ENCODE peak calls at places on chromosomes 6 and 20, in six cellular contexts. S is CD4-positive, CD25-positive, alpha-beta regulatory T cell; R is OCI-LY7; M is heart left ventricle; F is lung; L is fibroblast of lung. E is an unnamed sample. For H3K4me1, the result is how much of the 10 kb centered on the place peaks cover.

GRCh38 chr6:169445661-169446581 is 192.3 kb upstream of the THBS2 start:
- DNase-seq in S (no peak), M (no peak), L (no peak), R (no peak), F (no peak), E (no peak)

GRCh38 chr20:40781979-40782378 is 92.9 kb upstream of the MAFB start:
- DNase-seq in R (no peak), S (no peak), F (no peak), M (no peak), L (no peak), E (no peak)

GRCh38 chr20:47817573-47817972 is 32.3 kb upstream of the SULF2 start:
- DNase-seq in S (no peak), L (no peak), F (no peak), R (no peak), M (no peak), E (no peak)

GRCh38 chr6:75202676-75203131 is 3.1 kb downstream of the COL12A1 start:
- DNase-seq in L (peak), M (no peak), R (no peak), F (no peak), S (no peak), E (no peak)

GRCh38 chr20:47748851-47749250 is 36.4 kb downstream of the SULF2 start:
- DNase-seq in F (no peak), R (no peak), S (peak), M (no peak), L (peak), E (no peak)

GRCh38 chr20:46206025-46206424 is 87.9 kb downstream of the CD40 start:
- DNase-seq in F (peak), L (peak), M (peak), R (no peak), S (no peak), E (no peak)

GRCh38 chr6:75755704-75756103 is 6.7 kb downstream of the MYO6 start:
- DNase-seq in F (no peak), L (no peak), M (no peak), R (no peak), S (no peak), E (no peak)

GRCh38 chr6:45930419-45931059 is 85.1 kb downstream of the CLIC5 start:
- DNase-seq in S (peak), R (peak), F (peak), L (peak), M (peak), E (peak)

DNA sequence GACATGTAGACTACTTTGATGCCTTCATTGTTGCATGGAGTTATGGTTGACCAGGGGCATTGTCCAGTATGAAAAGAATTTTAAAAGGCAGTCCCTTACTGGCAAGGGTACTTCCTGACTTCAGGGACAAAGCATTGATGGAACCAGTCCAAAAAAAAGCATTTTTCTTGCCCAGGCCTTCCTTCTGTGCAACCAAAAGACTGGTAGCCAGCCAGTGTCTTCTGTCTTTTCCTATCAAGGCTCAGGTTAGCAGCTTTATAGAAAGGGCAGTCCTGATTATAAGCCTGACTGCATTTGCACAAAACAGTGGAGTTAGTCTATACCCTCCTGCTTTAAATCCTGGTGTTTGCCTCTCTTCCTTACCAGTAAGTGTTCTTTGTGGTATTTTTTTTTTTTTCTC is 33.8 kb downstream of the SCAF8 start:
- DNase-seq in F (no peak), L (peak), M (no peak), S (no peak), R (no peak), E (no peak)
- H3K4me1 ChIP-seq in F (under half), L (under half), M (under half), S (under half), R (under half), E (under half)

GRCh38 chr6:147949981-147950622 is 392.5 kb upstream of the SASH1 start:
- DNase-seq in L (peak), S (no peak), F (no peak), M (no peak), R (no peak), E (no peak)
- H3K4me3 ChIP-seq in L (no peak), S (no peak), F (no peak), M (no peak), R (no peak), E (no peak)

GRCh38 chr20:50371878-50372769 is 138.1 kb upstream of the PTPN1 start:
- DNase-seq in S (no peak), R (no peak), M (no peak), F (no peak), L (no peak), E (no peak)

GRCh38 chr20:50368813-50369224 is 141.4 kb upstream of the PTPN1 start:
- DNase-seq in M (no peak), S (no peak), F (no peak), L (peak), R (no peak), E (no peak)

GRCh38 chr20:50369225-50370035 is 140.8 kb upstream of the PTPN1 start:
- DNase-seq in M (no peak), F (peak), L (no peak), S (no peak), R (no peak), E (no peak)

GRCh38 chr20:50368386-50368785 is 141.8 kb upstream of the PTPN1 start:
- DNase-seq in M (no peak), S (no peak), R (no peak), F (no peak), L (no peak), E (no peak)

DNA sequence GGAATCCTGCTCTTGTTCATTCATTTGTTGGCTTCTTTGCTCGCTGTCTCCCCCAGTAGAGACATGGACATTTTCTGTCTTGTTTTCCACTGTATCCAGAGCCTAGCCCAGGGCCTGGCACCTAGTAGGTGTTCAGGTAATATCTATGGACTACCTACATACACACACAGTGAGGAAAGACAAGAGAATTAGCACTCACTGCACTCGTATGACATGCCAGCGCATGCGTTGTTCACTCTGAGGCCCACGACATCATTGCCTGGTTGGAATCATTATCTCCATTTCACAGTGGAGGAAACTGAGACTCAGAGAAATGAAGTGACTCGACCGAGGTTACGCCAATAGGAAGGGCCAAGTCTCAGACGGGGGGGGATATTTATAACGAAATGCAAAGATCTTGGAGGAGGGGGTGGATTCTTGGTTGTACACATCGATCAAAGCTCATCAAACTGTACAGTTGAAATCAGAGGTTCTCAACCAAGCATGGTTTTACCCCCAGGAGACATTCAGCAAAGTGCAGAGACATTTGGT is 140.1 kb upstream of the PTPN1 start:
- DNase-seq in S (no peak), R (no peak), M (no peak), F (no peak), L (no peak), E (no peak)
- H3K27ac ChIP-seq in S (no peak), R (no peak), M (no peak), F (no peak), L (no peak), E (no peak)

GRCh38 chr6:14721103-14721758 is 524.6 kb upstream of the JARID2 start:
- DNase-seq in R (peak), F (peak), L (peak), M (no peak), S (no peak), E (no peak)
- H3K4me1 ChIP-seq in R (under half), F (under half), L (under half), M (under half), S (under half), E (under half)

DNA sequence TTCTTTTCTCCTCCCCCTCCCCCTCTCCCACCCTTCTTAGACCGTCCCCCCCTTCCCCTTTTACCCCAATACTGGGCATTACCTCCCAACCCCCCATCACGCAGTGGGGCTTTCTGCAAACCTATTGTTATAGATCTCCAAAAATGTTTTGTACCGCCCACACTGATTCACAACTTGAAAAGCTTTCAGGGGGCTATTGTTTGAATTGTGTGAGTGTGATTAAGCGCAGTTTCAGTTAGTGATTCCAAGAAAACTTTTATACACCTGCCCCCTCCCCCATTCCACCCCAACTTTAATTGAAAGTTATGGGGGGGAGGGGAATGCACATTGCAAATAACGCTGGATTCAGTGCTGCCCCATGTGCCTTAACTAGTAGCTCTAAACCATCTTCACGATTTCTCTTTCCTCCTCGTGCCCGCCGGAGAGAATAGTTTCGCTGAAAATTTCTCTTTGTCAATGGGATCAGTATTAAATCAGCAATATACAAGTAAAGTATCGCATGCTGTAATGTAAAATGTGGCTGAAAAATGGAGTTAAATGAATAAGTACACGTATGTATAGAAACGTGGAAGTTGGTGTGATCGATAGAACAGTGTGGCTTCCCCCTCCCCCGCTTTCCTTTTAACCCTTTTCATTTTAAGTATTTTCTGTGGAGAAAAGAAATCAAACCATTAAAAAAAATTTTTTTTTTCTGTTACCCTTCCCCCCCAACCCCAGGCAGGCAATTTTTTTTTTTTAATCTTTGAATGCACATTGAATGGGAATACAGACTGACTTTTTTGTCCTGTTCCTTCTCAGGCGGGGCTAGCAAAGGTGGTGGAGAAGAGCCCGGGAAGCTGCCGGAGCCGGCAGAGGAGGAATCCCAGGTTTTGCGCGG is 632 bp downstream of the LIN28B start:
- DNase-seq in S (no peak), R (no peak), L (no peak), M (no peak), F (no peak), E (no peak)
- H3K4me3 ChIP-seq in S (peak), R (no peak), L (no peak), M (no peak), F (no peak), E (no peak)

DNA sequence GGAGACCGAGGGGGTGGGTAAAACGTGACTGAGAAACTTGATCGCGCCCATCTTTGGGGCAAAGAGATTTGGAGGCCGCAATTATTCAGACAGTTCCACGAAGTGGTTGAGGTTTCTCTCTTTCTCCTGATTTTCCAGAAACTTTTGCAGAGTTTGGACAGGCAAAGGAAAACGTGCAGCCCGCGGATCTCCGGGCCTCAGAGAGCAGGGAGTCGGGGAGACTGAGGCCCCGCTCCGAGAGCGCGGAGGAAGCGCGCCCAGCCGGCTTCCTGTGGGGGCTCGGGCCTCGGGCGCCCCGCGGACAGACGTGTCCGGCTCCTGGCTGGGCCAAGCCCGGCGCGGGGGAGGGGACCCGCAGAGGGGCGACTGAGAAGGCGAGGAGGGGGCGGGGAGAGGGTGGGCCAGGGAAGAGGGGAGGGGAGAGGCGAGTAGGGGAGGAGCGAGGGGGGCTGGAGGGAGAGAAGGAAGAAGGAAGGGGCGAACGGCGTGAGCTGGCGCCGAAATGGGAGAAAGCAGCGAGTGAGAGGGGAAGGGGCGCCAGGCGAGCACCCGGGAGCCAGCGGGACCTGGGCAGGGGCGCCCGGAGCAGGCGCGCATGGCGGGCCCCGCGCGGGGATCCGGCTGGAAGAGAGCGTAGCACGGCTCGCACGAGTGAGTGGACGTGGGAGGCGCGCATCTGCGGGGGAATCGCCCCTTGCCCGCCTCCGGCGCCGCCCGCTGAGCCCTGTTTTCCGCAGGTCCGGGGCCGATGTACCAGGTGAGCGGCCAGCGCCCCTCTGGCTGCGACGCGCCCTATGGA is at the start of gene MDFI:
- DNase-seq in L (peak), F (no peak), M (peak), S (no peak), R (no peak), E (no peak)
- H3K27ac ChIP-seq in L (no peak), F (no peak), M (peak), S (no peak), R (no peak), E (no peak)

DNA sequence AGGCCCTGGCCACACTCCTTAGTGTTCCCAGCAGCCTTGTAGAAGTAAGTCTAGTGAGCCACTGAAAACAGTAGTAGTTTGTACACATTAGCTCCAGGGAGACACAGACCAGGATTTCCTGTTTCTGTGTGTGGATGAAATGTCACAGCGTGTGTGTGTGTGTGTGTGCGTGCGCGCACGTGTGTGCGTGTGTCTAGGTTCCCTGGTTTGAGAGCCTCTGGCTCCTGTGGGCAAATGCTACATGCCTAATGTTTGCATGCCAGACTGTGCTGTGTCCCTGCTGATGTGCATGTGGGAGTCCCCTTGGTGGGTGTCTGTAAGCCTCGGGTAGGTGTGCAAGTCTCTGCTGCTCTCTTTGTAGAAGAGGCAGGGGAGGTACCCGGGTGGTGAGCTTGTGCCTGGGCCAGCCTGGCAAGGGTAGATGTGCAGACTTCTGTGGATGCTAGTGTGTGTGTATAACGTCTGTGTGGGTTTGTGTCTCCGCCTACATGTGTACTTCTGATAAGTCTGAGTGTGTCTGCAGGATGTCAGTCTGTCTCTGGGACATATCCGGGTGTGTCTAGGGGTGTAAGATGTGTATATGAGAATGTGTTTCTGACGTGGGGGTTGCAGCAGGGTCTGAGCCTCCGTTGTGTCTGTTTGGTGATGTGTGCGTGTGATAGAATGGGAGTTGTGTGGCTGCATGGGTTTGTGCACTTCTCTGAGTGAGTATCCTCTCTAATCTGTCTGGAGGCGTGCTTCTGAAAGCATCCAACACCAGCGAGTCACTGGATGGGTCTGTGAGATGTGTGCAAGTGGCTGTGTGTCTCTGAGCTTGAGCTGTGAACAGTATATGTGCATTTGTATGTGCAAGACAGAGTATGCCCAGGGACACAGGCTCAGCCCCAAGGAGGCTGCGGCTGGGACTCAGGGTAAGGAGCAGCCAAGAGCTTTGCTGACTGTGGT is 19.0 kb upstream of the TLDC2 start:
- DNase-seq in L (no peak), M (peak), F (no peak), S (peak), R (peak), E (peak)
- H3K4me1 ChIP-seq in L (half or more), M (half or more), F (under half), S (under half), R (under half), E (under half)

GRCh38 chr6:1867197-1867596 is 257.5 kb downstream of the FOXC1 start:
- DNase-seq in S (no peak), L (no peak), F (no peak), M (no peak), R (no peak), E (no peak)
- H3K4me3 ChIP-seq in S (no peak), L (no peak), F (no peak), M (no peak), R (no peak), E (no peak)

DNA sequence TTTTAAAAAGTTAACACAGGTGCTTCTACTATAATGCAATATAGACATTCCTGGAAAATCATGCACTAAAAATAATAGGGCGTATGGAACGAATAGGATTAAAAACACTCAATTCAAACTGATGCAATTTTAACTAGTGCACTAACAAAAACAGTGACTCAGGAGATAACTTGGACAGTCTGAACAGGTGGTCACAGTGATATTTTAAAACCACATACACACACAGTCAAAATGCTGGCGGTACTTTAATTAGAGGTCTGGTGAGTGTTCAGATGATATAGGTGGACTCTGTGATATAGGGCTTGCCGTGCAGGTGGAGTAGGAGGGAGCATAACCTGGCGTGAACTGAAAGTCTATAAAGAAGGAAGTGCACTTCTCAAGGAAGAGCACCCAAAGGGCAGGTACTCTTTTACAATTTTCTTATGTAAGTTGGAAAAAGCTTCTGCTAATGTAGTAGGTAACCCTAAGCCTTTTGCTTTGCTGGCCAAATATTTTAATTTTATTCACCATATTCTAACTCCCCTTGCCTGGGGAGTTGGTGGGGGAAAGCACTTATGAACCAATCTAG is 41.9 kb upstream of the PLN start:
- DNase-seq in R (no peak), M (no peak), S (no peak), L (peak), F (no peak), E (no peak)
- H3K27ac ChIP-seq in R (no peak), M (peak), S (no peak), L (no peak), F (peak), E (no peak)

DNA sequence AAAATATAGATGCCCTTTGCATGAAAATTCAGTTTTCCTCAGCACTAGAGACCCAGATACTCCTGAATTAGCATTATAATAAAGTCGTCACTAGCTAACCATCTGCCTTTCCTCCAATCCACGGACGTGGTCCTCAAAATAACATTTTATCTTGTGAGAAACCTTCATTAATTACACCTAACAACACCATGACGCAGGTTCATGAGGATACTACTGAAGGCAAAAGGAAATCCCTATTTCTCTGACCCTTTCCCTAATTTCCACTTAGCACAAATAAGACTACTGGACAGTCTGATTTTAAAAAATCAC is 1.3 kb upstream of the PNISR start:
- DNase-seq in S (no peak), F (no peak), R (no peak), M (no peak), L (peak), E (no peak)
- H3K4me1 ChIP-seq in S (under half), F (under half), R (under half), M (under half), L (under half), E (under half)

E was measured in naive thymus-derived CD4-positive, alpha-beta T cell.